ENCODE peak calls at places on chromosomes 1 and 21, in five cellular contexts. J, P, N, U and K are unnamed samples.

GRCh38 chr1:14724234-14724633 is 125.7 kb downstream of the KAZN start:
- DNase-seq in P (no peak), U (no peak), N (no peak), J (peak), K (no peak)

GRCh38 chr1:233151850-233152249 is 143.7 kb downstream of the PCNX2 start:
- DNase-seq in U (no peak), N (no peak), P (no peak), J (no peak), K (no peak)

GRCh38 chr1:53567458-53568250 is 108.5 kb downstream of the DMRTB1 start:
- DNase-seq in N (no peak), U (peak), P (peak), J (no peak), K (no peak)

GRCh38 chr21:21246007-21246406 is 247.8 kb downstream of the NCAM2 start:
- DNase-seq in P (no peak), N (no peak), U (no peak), J (no peak), K (no peak)

GRCh38 chr1:88398338-88398737 is 285.7 kb upstream of the PKN2 start:
- DNase-seq in N (no peak), U (no peak), J (peak), P (no peak), K (no peak)

GRCh38 chr1:150968491-150968890 is 6.1 kb downstream of the CERS2 start:
- DNase-seq in P (no peak), J (no peak), U (no peak), N (no peak), K (no peak)

GRCh38 chr1:119554188-119554587 is 47.2 kb downstream of the HSD3B1 start:
- DNase-seq in P (peak), N (no peak), J (peak), U (no peak), K (no peak)

GRCh38 chr1:78702426-78702825 is 52.8 kb downstream of the IFI44 start:
- DNase-seq in U (no peak), P (no peak), J (no peak), N (no peak), K (no peak)